ENCODE peak calls at places on chromosomes 2 and 18, in four cellular contexts. P is BE2C, E is osteocyte, H is endothelial cell. D is an unnamed sample.

GRCh38 chr2:237485304-237485703 is 1.7 kb upstream of the MLPH start:
- DNase-seq in P (no peak), H (no peak), E (no peak), D (no peak)

GRCh38 chr2:160906878-160907277 is 253.3 kb upstream of the TANK start:
- DNase-seq in E (no peak), H (no peak), P (no peak), D (no peak)

GRCh38 chr2:56104951-56105350 is 78.8 kb upstream of the CCDC85A start:
- DNase-seq in H (no peak), P (no peak), E (no peak), D (no peak)

GRCh38 chr2:69624153-69624552 is 19.4 kb downstream of the AAK1 start:
- DNase-seq in E (no peak), P (no peak), H (no peak), D (no peak)

GRCh38 chr2:98787700-98788099 is 56.8 kb upstream of the MGAT4A start:
- DNase-seq in P (no peak), H (no peak), E (no peak), D (no peak)

GRCh38 chr2:182049783-182050182 is 64.1 kb downstream of the PPP1R1C start:
- DNase-seq in H (no peak), P (no peak), E (no peak), D (no peak)

GRCh38 chr2:127676906-127677305 is 1.6 kb upstream of the LIMS2 start:
- DNase-seq in P (no peak), H (no peak), E (no peak), D (no peak)

GRCh38 chr2:240162531-240162930 is 22.1 kb upstream of the OTOS start:
- DNase-seq in P (no peak), H (no peak), E (no peak), D (no peak)

GRCh38 chr2:163800889-163801498 is 65.2 kb upstream of the FIGN start:
- DNase-seq in P (no peak), H (no peak), E (no peak), D (no peak)

GRCh38 chr2:85659324-85659981 is 8.5 kb downstream of the SFTPB start:
- DNase-seq in P (no peak), E (no peak), H (no peak), D (no peak)

GRCh38 chr18:5294113-5294617 is 1.4 kb downstream of the ZBTB14 start:
- DNase-seq in P (peak), E (no peak), H (peak), D (no peak)

GRCh38 chr2:201363857-201364560 is 6.9 kb upstream of the FLACC1 start:
- DNase-seq in H (peak), E (no peak), P (no peak), D (no peak)

GRCh38 chr2:42230891-42231290 is 61.7 kb downstream of the EML4 start:
- DNase-seq in E (no peak), H (no peak), P (no peak), D (no peak)

GRCh38 chr2:241842620-241843211 is 16.0 kb downstream of the PDCD1 start:
- DNase-seq in P (peak), E (no peak), H (no peak), D (peak)

GRCh38 chr2:171149986-171150693 is 10.6 kb downstream of the TLK1 start:
- DNase-seq in E (no peak), H (no peak), P (no peak), D (no peak)

GRCh38 chr2:9627310-9627709 is 3.5 kb downstream of the YWHAQ start:
- DNase-seq in E (no peak), P (no peak), H (no peak), D (no peak)

GRCh38 chr2:200321780-200322534 is 15.5 kb downstream of the SPATS2L start:
- DNase-seq in P (no peak), H (no peak), E (no peak), D (no peak)

GRCh38 chr18:76613721-76614120 is 118.7 kb upstream of the ZNF516 start:
- DNase-seq in P (no peak), H (no peak), E (no peak), D (no peak)

GRCh38 chr2:220847587-220847986 is 724.5 kb downstream of the EPHA4 start:
- DNase-seq in E (no peak), P (no peak), H (no peak), D (no peak)

GRCh38 chr2:212943351-212943750 is 208.1 kb downstream of the IKZF2 start:
- DNase-seq in P (no peak), E (no peak), H (no peak), D (no peak)

GRCh38 chr2:240958366-240959213 is 39.8 kb upstream of the SNED1 start:
- DNase-seq in P (peak), H (no peak), E (peak), D (peak)

GRCh38 chr2:53181759-53182158 is 585.8 kb upstream of the CHAC2 start:
- DNase-seq in P (no peak), E (no peak), H (no peak), D (no peak)

GRCh38 chr2:62296034-62296832 is 100.3 kb downstream of the B3GNT2 start:
- DNase-seq in E (no peak), P (no peak), H (no peak), D (no peak)

GRCh38 chr2:158969717-158970521 is 1.5 kb downstream of the TANC1 start:
- DNase-seq in H (peak), P (peak), E (no peak), D (no peak)

GRCh38 chr18:32775628-32776027 is 2.8 kb upstream of the KLHL14 start:
- DNase-seq in E (no peak), P (no peak), H (no peak), D (no peak)

GRCh38 chr2:125267683-125268082 is 1242.6 kb downstream of the CNTNAP5 start:
- DNase-seq in E (no peak), P (no peak), H (no peak), D (no peak)

GRCh38 chr18:8260319-8260718 is 348.9 kb upstream of the RAB12 start:
- DNase-seq in P (no peak), E (no peak), H (no peak), D (no peak)

GRCh38 chr2:8310557-8311455 is 371.1 kb upstream of the ID2 start:
- DNase-seq in H (no peak), P (no peak), E (peak), D (no peak)

GRCh38 chr2:104050632-104051242 is 803.2 kb upstream of the POU3F3 start:
- DNase-seq in E (no peak), H (no peak), P (no peak), D (no peak)

GRCh38 chr2:145027073-145027459 is 507.1 kb upstream of the ZEB2 start:
- DNase-seq in P (no peak), E (no peak), H (no peak), D (no peak)

GRCh38 chr18:76620326-76620813 is 125.3 kb upstream of the ZNF516 start:
- DNase-seq in P (no peak), E (no peak), H (peak), D (no peak)

GRCh38 chr2:101501443-101501842 is 26.5 kb upstream of the RFX8 start:
- DNase-seq in H (no peak), P (no peak), E (no peak), D (no peak)

GRCh38 chr2:240480834-240481623 is 45.6 kb downstream of the GPC1 start:
- DNase-seq in E (peak), H (no peak), P (no peak), D (no peak)

GRCh38 chr18:42192251-42193248 is 237.5 kb downstream of the PIK3C3 start:
- DNase-seq in E (no peak), P (peak), H (no peak), D (no peak)

GRCh38 chr2:146147448-146148012 is 1627.6 kb upstream of the ZEB2 start:
- DNase-seq in E (no peak), H (no peak), P (no peak), D (no peak)

GRCh38 chr18:74351354-74351753 is 35.7 kb downstream of the C18orf63 start:
- DNase-seq in E (no peak), P (no peak), H (no peak), D (no peak)

GRCh38 chr2:74436804-74437695 is 4.7 kb downstream of the RTKN start:
- DNase-seq in P (no peak), H (no peak), E (no peak), D (no peak)

GRCh38 chr2:45707661-45708060 is 56.2 kb downstream of the PRKCE start:
- DNase-seq in H (no peak), E (no peak), P (no peak), D (no peak)
- TF ChIP-seq CTCF in H (no peak), E (no peak), P (no peak), D (no peak)

DNA sequence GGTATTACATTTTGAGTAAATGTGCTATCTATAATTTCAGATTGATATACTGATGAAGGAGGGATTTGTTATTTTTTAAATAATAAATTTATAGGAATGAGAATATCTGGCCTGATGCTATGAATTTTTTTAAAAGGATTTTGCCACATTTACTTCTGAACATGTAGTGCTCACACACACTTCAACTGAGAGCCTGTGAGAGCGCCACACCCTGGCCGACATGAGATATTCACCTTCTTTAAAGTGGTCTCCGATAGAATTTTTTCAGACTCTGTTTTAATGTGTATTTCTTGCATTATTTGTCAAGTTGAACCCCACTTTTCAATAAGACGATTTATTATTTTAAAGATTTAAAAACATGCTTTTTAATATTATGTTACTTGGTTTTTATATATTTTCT is 813.3 kb downstream of the DCC start:
- DNase-seq in E (no peak), P (peak), H (peak), D (no peak)
- TF ChIP-seq CTCF in E (no peak), P (peak), H (peak), D (peak)

GRCh38 chr18:13390711-13391110 is 172.2 kb downstream of the LDLRAD4 start:
- DNase-seq in P (no peak), E (no peak), H (no peak), D (no peak)
- TF ChIP-seq CTCF in P (no peak), E (no peak), H (no peak), D (no peak)

DNA sequence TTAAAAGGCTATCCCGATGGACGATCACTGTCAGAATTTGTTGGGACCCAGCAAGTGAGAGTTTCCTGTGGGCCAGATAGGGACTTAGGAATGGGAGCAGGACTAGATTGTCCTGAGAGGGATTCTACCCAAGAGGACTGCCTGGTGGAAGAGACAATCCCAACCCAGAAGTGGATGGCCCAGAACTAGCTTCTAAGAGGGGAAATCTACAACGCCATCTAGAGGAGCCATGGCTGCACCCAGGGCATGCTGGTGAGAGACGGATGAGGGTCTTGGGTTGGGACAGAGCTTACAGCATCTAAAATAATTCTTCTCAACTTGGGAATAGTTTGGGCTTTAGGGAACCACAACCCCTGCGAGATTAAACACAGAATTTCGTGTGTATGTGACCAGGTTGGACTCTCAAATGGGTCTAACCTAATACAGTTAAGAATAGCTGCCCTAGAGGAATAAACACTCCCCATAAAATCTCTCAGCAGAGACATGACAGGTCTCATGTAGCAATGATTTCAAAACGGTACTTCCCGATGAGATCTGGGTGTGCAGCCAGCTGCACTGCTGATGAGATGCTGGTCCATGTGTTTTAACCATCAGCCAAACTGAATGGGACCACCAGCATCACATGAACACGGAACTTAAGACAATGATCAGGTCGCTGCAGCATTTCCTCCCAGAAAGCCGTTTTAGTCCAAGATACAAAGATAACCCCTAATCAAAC is 50.8 kb downstream of the CCBE1 start:
- DNase-seq in P (no peak), E (peak), H (no peak), D (no peak)
- TF ChIP-seq CTCF in P (peak), E (no peak), H (no peak), D (no peak)

DNA sequence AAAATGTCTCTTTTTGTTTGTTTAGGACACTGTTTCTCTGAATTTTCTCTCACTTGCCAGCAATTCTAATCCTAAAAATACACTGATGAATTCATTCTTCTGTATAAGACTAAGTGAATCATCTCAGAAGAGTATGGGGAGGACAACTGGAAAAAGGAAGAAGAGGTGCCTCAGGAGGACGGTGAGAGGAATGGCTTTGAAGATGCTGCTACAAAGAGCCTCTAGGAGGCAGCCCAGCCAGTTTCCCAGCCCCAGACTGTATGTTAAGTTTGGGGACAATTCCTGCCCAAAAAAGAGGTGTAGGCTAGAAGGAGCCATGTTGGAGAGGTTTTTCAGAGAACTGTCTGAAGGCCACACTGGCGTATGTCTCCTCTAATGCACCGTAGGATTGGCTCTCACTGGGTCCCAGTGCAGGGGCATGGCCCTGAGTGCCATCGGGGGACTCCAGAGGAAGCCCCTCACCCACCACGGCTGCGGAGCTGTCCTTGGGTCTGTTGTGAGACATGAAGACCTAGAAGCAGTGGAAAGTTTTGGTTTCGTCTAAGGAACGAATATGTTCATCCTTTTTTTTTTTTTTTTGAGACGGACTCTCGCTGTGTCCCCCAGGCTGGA is 3.1 kb upstream of the SDC1 start:
- DNase-seq in P (no peak), E (peak), H (no peak), D (peak)
- TF ChIP-seq CTCF in P (no peak), E (no peak), H (no peak), D (no peak)

GRCh38 chr2:162330881-162331280 is 12.4 kb upstream of the IFIH1 start:
- DNase-seq in P (no peak), H (no peak), E (no peak), D (no peak)

GRCh38 chr2:162328424-162329157 is 10.1 kb upstream of the IFIH1 start:
- DNase-seq in P (no peak), H (no peak), E (no peak), D (no peak)

DNA sequence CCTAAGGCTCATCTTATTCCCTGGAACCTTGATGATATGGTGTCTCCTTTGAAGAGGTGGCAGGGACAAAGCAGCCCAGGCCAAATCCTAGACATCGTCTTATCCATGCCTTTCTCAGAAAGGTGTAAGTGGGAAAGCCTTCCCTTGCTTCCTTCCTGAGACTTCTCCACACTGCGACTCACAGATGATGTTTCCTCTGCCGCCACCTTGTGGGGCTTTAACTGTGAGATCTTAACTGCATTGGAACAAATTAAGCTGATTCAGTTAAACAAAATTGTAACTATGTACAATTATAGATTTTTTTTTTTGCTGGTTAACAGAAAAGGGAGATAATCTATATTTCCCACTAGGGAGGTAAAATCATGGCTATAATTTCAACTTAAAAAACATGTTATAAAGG is 10.0 kb upstream of the GCA start:
- DNase-seq in P (no peak), E (no peak), H (peak), D (no peak)
- TF ChIP-seq CTCF in P (peak), E (peak), H (no peak), D (peak)